ENCODE peak calls at places on chromosomes 13 and 19, in seven cellular contexts. P is spleen, I is heart left ventricle, Y is IMR-90, E is uterus, R is Peyer's patch, T is body of pancreas. L is an unnamed sample. For H3K36me3, the result is how much of the 10 kb centered on the place peaks cover.

GRCh38 chr19:51788029-51788428 is 6.9 kb upstream of the FPR3 start:
- DNase-seq in P (no peak), E (no peak), Y (no peak), R (no peak), I (no peak), T (no peak), L (no peak)

GRCh38 chr13:36530861-36531590 is 98.7 kb downstream of the CCNA1 start:
- DNase-seq in T (no peak), P (no peak), I (no peak), R (no peak), Y (no peak), E (no peak), L (no peak)

GRCh38 chr13:113968463-113969310 is 5.2 kb downstream of the C13orf46 start:
- DNase-seq in P (peak), R (no peak), E (no peak), Y (no peak), I (no peak), T (no peak), L (no peak)

GRCh38 chr19:30696514-30696913 is 324.3 kb downstream of the ZNF536 start:
- DNase-seq in P (no peak), T (peak), Y (peak), R (no peak), I (no peak), E (peak), L (no peak)

GRCh38 chr19:8445488-8446001 is 770 bp downstream of the HNRNPM start:
- DNase-seq in E (peak), I (peak), Y (no peak), R (peak), T (peak), P (peak), L (no peak)

GRCh38 chr19:7605490-7606222 is 10.0 kb downstream of the CAMSAP3 start:
- DNase-seq in E (no peak), R (no peak), P (no peak), I (no peak), Y (no peak), T (no peak), L (no peak)

GRCh38 chr19:10294368-10294697 is 4.6 kb downstream of the ICAM5 start:
- DNase-seq in R (peak), I (no peak), P (no peak), Y (no peak), T (no peak), E (no peak), L (no peak)

GRCh38 chr19:5436101-5436947 is 18.9 kb upstream of the ZNRF4 start:
- DNase-seq in P (no peak), R (no peak), T (no peak), Y (peak), E (no peak), I (no peak), L (no peak)

GRCh38 chr19:54030895-54031586 is 32.7 kb downstream of the VSTM1 start:
- DNase-seq in E (no peak), T (no peak), R (no peak), Y (peak), P (no peak), I (no peak), L (no peak)

GRCh38 chr19:56312787-56313343 is 1.8 kb downstream of the ZSCAN5A start:
- DNase-seq in P (no peak), I (no peak), E (no peak), Y (no peak), T (no peak), R (no peak), L (no peak)

GRCh38 chr13:41813426-41813825 is 147.5 kb downstream of the VWA8 start:
- DNase-seq in Y (peak), I (no peak), E (no peak), T (no peak), R (no peak), P (no peak), L (no peak)

GRCh38 chr13:50055454-50055853 is 40.2 kb downstream of the KCNRG start:
- DNase-seq in T (no peak), R (no peak), P (no peak), Y (no peak), I (no peak), E (no peak), L (no peak)

GRCh38 chr19:33603377-33603776 is 18.4 kb upstream of the CHST8 start:
- DNase-seq in R (no peak), Y (no peak), P (no peak), I (no peak), E (no peak), T (no peak), L (no peak)

GRCh38 chr13:85724554-85725432 is 74.4 kb downstream of the SLITRK6 start:
- DNase-seq in Y (peak), T (no peak), E (no peak), R (no peak), I (no peak), P (no peak), L (no peak)

GRCh38 chr19:13795595-13796300 is 505 bp downstream of the ZSWIM4 start:
- DNase-seq in E (no peak), T (peak), Y (peak), P (no peak), I (peak), R (no peak), L (no peak)

GRCh38 chr13:50955807-50956206 is 46.2 kb downstream of the RNASEH2B start:
- DNase-seq in E (no peak), P (no peak), I (no peak), R (no peak), T (no peak), Y (no peak), L (no peak)

GRCh38 chr19:40603719-40604646 is 2.8 kb downstream of the LTBP4 start:
- DNase-seq in Y (peak), P (peak), E (peak), I (peak), T (peak), R (peak), L (no peak)

GRCh38 chr13:79637086-79637763 is 156.3 kb downstream of the NDFIP2 start:
- DNase-seq in T (peak), E (peak), I (peak), R (no peak), Y (no peak), P (no peak), L (no peak)

GRCh38 chr13:106689906-106690305 is 122.0 kb upstream of the ARGLU1 start:
- DNase-seq in I (no peak), P (no peak), Y (no peak), T (no peak), E (no peak), R (no peak), L (no peak)

GRCh38 chr13:65856464-65856863 is 1373.7 kb downstream of the PCDH9 start:
- DNase-seq in R (no peak), Y (peak), E (no peak), I (no peak), T (no peak), P (no peak), L (no peak)

GRCh38 chr19:51183629-51184028 is 41.3 kb upstream of the CD33 start:
- DNase-seq in Y (no peak), E (no peak), T (no peak), I (no peak), P (no peak), R (no peak), L (peak)

DNA sequence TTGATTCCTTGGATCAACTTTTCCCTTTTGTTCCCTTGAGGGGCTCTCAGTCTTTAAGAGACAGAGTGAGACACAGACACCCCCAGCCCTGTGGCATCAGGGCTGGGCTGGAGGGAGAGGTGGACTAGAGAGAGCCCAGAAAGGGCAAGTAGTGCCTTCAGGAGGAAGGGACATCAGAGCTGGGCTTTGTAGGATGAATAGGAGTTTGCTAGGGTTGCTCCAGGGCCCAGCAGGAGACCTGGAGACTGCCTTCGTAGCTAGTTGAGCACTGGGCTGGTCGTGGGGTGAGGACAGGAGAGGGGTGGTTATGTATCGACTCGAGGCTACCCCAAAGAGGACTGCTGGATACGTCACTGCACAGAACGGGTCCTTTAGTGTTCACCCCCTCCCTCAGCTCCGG is 5.4 kb downstream of the MAP1S start:
- DNase-seq in Y (no peak), I (no peak), R (no peak), P (no peak), T (no peak), E (no peak), L (no peak)
- H3K36me3 ChIP-seq in Y (half or more), I (half or more), R (under half), P (half or more), T (under half), E (under half), L (under half)

DNA sequence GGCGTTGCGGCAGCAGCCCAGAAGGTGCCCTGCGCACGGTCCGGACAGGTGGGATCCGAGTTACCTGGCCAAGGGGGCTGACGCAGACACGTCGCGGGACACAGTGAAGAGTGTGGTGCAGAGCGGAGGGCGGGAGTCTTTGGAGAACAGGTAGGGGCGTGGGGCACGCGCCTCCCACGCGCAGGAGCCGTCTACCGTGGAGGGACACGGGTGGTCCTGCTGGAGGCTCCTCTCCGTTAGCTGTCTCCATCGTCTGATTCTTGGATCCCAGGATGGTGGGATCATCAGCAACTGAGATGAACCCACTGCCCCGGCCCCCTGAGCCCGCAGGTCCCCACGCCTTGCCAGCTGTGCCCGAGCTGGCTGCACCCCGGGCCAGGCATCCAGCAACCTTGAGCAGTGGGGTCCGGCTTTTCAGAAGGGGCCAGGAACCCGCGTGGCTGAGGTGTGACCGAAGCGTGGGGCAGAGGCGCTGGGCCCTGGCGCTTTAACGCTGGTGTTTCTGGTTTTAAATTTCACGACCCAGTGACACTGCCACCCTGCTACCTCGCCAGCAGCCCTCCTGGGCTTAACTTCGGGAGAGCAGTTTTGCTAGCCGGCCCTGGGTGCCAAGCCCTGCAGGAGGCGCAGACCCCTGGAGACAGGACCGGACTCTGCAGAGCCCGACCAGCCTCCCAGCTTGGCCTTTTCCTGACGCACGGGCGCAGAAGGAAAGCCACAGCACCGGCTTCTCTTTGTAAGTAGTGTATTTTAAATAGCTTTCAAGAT is 7.3 kb downstream of the FGF22 start:
- DNase-seq in Y (no peak), E (no peak), I (no peak), P (peak), T (no peak), R (no peak), L (no peak)
- TF ChIP-seq POLR2A in Y (no peak), E (no peak), I (no peak), P (no peak), T (no peak), R (no peak), L (no peak)

GRCh38 chr19:34851277-34851804 is 75.4 kb upstream of the ZNF30 start:
- DNase-seq in I (no peak), Y (no peak), E (no peak), T (no peak), P (no peak), R (no peak), L (no peak)
- H3K36me3 ChIP-seq in I (under half), Y (under half), E (under half), T (under half), P (under half), R (under half), L (under half)

GRCh38 chr19:12034610-12035009 is 869 bp downstream of the ZNF433 start:
- DNase-seq in R (no peak), E (no peak), P (no peak), T (no peak), Y (no peak), I (no peak), L (no peak)

GRCh38 chr19:12034196-12034595 is 1.3 kb downstream of the ZNF433 start:
- DNase-seq in Y (no peak), E (no peak), P (no peak), R (no peak), T (peak), I (no peak), L (no peak)

GRCh38 chr19:12035220-12036172 is at the start of gene ZNF433:
- DNase-seq in E (peak), T (peak), P (peak), Y (peak), I (peak), R (peak), L (no peak)
- TF ChIP-seq POLR2A in E (peak), T (peak), P (peak), Y (peak), I (no peak), R (no peak), L (peak)

DNA sequence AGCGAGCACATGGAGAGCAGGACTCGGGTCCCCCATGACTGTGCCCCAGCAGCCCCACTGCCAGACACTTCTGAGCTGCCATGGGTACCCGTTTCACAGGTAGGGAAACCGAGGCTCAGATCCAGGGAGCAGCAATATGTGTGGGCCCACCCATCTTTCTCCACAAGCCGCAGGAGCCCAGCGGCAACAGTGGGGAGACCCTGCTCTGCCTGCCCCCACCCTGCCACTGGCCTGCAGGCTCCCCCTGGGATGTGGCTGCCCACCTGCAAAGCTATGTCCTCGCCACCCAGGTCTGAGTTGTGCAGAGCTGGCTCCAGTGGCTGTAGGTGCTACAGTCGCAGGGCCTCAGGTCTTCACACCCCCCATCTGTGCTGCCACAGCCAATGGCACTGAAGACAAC is 50.6 kb upstream of the C1QTNF9B start:
- DNase-seq in R (no peak), I (no peak), Y (no peak), E (no peak), P (no peak), T (no peak), L (no peak)
- H3K36me3 ChIP-seq in R (under half), I (under half), Y (under half), E (under half), P (under half), T (under half), L (under half)

GRCh38 chr19:662962-663681 is at the start of gene RNF126:
- DNase-seq in R (peak), P (peak), Y (peak), I (peak), E (peak), T (peak), L (no peak)
- TF ChIP-seq POLR2A in R (peak), P (no peak), Y (peak), I (no peak), E (peak), T (peak), L (peak)

DNA sequence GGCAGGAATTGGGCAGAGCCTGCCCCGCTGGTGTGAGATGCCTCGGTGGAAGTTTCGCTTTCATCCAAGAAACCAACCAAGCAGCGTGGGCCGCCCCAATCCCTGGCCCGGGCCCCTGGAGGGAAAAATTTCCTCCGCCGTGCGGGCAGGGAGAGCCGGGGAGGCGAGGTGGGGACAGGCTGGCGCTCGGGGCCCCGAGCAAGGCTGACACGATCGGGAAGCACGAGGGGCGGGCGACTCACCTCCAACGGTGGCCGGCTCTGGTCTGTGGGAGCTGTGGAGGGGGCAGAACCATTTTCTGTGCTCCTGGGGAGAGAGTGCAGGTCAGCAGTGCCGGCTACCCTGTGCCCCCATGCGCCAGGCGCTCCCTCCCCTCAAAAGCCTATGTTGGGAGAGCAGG is 11.0 kb downstream of the RNF126 start:
- DNase-seq in P (peak), I (no peak), E (no peak), T (no peak), Y (no peak), R (no peak), L (no peak)
- H3K36me3 ChIP-seq in P (half or more), I (half or more), E (under half), T (under half), Y (under half), R (under half), L (half or more)

GRCh38 chr19:1873524-1874473 is 10.4 kb upstream of the KLF16 start:
- DNase-seq in I (peak), R (no peak), E (peak), P (peak), Y (no peak), T (peak), L (no peak)

GRCh38 chr19:1871630-1872029 is 8.3 kb upstream of the KLF16 start:
- DNase-seq in E (no peak), I (no peak), P (peak), Y (no peak), R (no peak), T (no peak), L (no peak)

GRCh38 chr19:1874554-1875185 is 10.6 kb downstream of the ABHD17A start:
- DNase-seq in E (no peak), I (no peak), P (no peak), Y (no peak), T (no peak), R (no peak), L (no peak)

GRCh38 chr19:1872807-1873523 is 9.6 kb upstream of the KLF16 start:
- DNase-seq in Y (no peak), T (no peak), R (no peak), P (peak), I (no peak), E (peak), L (no peak)

DNA sequence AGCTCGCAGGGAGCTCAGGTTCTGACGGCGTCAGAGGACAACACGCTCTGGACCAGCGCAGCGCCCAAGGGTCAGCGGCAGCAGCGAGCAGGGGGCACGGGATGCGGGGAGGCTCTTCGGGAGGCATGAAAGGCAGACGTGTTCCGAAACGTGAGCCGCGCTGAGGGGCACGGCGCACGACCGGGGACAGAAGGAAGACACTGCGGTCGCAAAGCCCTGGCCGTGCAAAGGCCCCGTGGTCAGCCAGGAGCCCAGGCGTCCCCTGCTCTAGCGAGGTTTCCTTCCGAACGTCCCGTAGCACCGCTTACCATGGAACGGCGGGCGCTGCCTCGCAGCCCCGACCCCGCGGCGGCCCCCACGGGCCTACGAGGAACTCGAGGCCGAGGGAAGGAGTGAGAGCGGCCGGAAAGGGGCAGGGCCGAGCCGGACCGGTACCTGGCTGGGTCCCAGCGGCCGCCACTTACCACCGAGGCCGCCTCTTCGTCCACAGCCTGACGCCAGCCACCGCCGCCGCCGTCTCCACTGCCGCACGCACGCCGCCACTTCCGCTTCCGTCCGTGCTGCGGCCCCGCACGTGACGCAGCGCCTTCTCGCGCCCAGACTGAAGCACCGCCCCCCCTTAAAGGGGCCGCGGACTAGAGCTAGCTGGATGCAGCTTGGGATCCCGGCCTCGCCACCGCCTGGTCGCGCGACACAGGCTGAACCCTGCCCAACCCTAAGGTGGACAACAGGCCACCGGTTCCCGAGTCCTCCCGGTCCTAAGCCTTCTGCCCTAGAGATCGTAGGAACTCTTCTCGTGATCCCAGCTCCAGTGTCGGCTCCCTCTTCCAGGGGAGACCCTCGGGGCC is 9.4 kb downstream of the ABHD17A start:
- DNase-seq in P (peak), E (peak), I (peak), Y (peak), T (peak), R (peak), L (no peak)
- TF ChIP-seq POLR2A in P (peak), E (peak), I (peak), Y (peak), T (peak), R (peak), L (peak)